ENCODE peak calls at places on chromosomes 7 and 10, in six cellular contexts. B is A549, U is endothelial cell of umbilical vein, D is H1, M is HCT116, R is K562. X is an unnamed sample.

GRCh38 chr7:151404216-151405011 is 5.4 kb downstream of the WDR86 start:
- DNase-seq in B (peak), U (no peak), D (no peak), M (peak), R (peak), X (no peak)

GRCh38 chr7:121069346-121070100 is 81.0 kb downstream of the CPED1 start:
- DNase-seq in B (no peak), U (no peak), D (no peak), M (no peak), R (no peak), X (no peak)

GRCh38 chr10:33428706-33429105 is 94.2 kb upstream of the NRP1 start:
- DNase-seq in B (no peak), U (no peak), D (no peak), M (no peak), R (no peak), X (no peak)

GRCh38 chr10:3333426-3333825 is 160.8 kb upstream of the PITRM1 start:
- DNase-seq in B (no peak), U (no peak), D (no peak), M (no peak), R (no peak), X (no peak)

GRCh38 chr7:17274551-17275245 is 23.8 kb upstream of the AHR start:
- DNase-seq in B (no peak), U (peak), D (no peak), M (no peak), R (no peak), X (peak)

GRCh38 chr7:44145419-44145968 is 4.4 kb upstream of the MYL7 start:
- DNase-seq in B (no peak), U (no peak), D (peak), M (no peak), R (no peak), X (no peak)

GRCh38 chr7:25856056-25856780 is 295.8 kb upstream of the NFE2L3 start:
- DNase-seq in B (no peak), U (no peak), D (no peak), M (no peak), R (no peak), X (peak)

GRCh38 chr7:28688651-28689050 is 269.5 kb downstream of the TRIL start:
- DNase-seq in B (no peak), U (peak), D (no peak), M (no peak), R (no peak), X (no peak)

GRCh38 chr10:26486985-26487850 is 49.1 kb downstream of the APBB1IP start:
- DNase-seq in B (peak), U (no peak), D (no peak), M (peak), R (no peak), X (peak)

GRCh38 chr7:148697256-148697841 is 1.4 kb upstream of the CUL1 start:
- DNase-seq in B (no peak), U (peak), D (no peak), M (no peak), R (no peak), X (peak)

GRCh38 chr10:82914655-82915136 is 1039.7 kb downstream of the NRG3 start:
- DNase-seq in B (no peak), U (no peak), D (no peak), M (no peak), R (no peak), X (no peak)

GRCh38 chr7:13291010-13291409 is 603.6 kb downstream of the ARL4A start:
- DNase-seq in B (no peak), U (no peak), D (no peak), M (no peak), R (no peak), X (no peak)

GRCh38 chr7:73448609-73449008 is 15.0 kb downstream of the FZD9 start:
- DNase-seq in B (no peak), U (no peak), D (no peak), M (no peak), R (no peak), X (no peak)

GRCh38 chr7:81447351-81447952 is 322.4 kb downstream of the HGF start:
- DNase-seq in B (peak), U (peak), D (no peak), M (peak), R (no peak), X (peak)

GRCh38 chr7:148921189-148921588 is 37.1 kb upstream of the EZH2 start:
- DNase-seq in B (no peak), U (no peak), D (no peak), M (no peak), R (no peak), X (no peak)

GRCh38 chr7:133794490-133794889 is 332.6 kb upstream of the LRGUK start:
- DNase-seq in B (no peak), U (no peak), D (no peak), M (no peak), R (no peak), X (no peak)

GRCh38 chr7:131071786-131072504 is 255.7 kb upstream of the MKLN1 start:
- DNase-seq in B (peak), U (peak), D (no peak), M (no peak), R (peak), X (peak)

GRCh38 chr10:100984670-100985177 is 2.6 kb downstream of the MRPL43 start:
- DNase-seq in B (no peak), U (no peak), D (no peak), M (no peak), R (no peak), X (no peak)

GRCh38 chr10:124152139-124152780 is 58.9 kb upstream of the CHST15 start:
- DNase-seq in B (peak), U (no peak), D (no peak), M (peak), R (no peak), X (no peak)

GRCh38 chr10:125148021-125148439 is 12.3 kb downstream of the CTBP2 start:
- DNase-seq in B (no peak), U (no peak), D (no peak), M (no peak), R (no peak), X (peak)

GRCh38 chr10:102802920-102803534 is 34.2 kb downstream of the CYP17A1 start:
- DNase-seq in B (no peak), U (peak), D (no peak), M (no peak), R (no peak), X (no peak)

GRCh38 chr7:23333671-23334246 is 34.6 kb downstream of the MALSU1 start:
- DNase-seq in B (peak), U (peak), D (no peak), M (no peak), R (no peak), X (no peak)

GRCh38 chr7:5646846-5647245 is 134.6 kb downstream of the RNF216 start:
- DNase-seq in B (no peak), U (no peak), D (no peak), M (no peak), R (no peak), X (peak)

GRCh38 chr10:10528563-10528910 is 489.1 kb upstream of the CELF2 start:
- DNase-seq in B (no peak), U (no peak), D (no peak), M (no peak), R (no peak), X (no peak)

GRCh38 chr7:22969010-22969431 is 44.9 kb downstream of the HYCC1 start:
- DNase-seq in B (no peak), U (no peak), D (no peak), M (no peak), R (no peak), X (no peak)

GRCh38 chr10:61410353-61410752 is 42.8 kb downstream of the TMEM26 start:
- DNase-seq in B (no peak), U (no peak), D (peak), M (no peak), R (no peak), X (no peak)

GRCh38 chr10:83144461-83144860 is 994.8 kb upstream of the GHITM start:
- DNase-seq in B (no peak), U (no peak), D (no peak), M (no peak), R (no peak), X (no peak)

GRCh38 chr7:27814054-27814453 is 74.1 kb downstream of the TAX1BP1 start:
- DNase-seq in B (no peak), U (no peak), D (no peak), M (no peak), R (no peak), X (no peak)

GRCh38 chr7:17535776-17536175 is 237.3 kb downstream of the AHR start:
- DNase-seq in B (no peak), U (no peak), D (no peak), M (no peak), R (no peak), X (no peak)

GRCh38 chr10:32225976-32226375 is 121.0 kb downstream of the EPC1 start:
- DNase-seq in B (no peak), U (no peak), D (no peak), M (no peak), R (no peak), X (no peak)

GRCh38 chr10:63738410-63738809 is 217.2 kb downstream of the REEP3 start:
- DNase-seq in B (peak), U (no peak), D (no peak), M (peak), R (no peak), X (no peak)

GRCh38 chr7:49125246-49125645 is 200.9 kb downstream of the CDC14C start:
- DNase-seq in B (no peak), U (no peak), D (no peak), M (no peak), R (no peak), X (no peak)

GRCh38 chr7:49127359-49127848 is 203.1 kb downstream of the CDC14C start:
- DNase-seq in B (no peak), U (no peak), D (no peak), M (no peak), R (no peak), X (no peak)
- TF ChIP-seq MAX in B (no peak), U (no peak), D (no peak), M (no peak), R (no peak), X (no peak)

GRCh38 chr10:109891105-109891504 is 32.2 kb downstream of the XPNPEP1 start:
- DNase-seq in B (no peak), U (no peak), D (no peak), M (no peak), R (no peak), X (no peak)

GRCh38 chr10:109892087-109892486 is 31.2 kb downstream of the XPNPEP1 start:
- DNase-seq in B (no peak), U (no peak), D (no peak), M (no peak), R (no peak), X (peak)

GRCh38 chr10:109887272-109887671 is 36.0 kb downstream of the XPNPEP1 start:
- DNase-seq in B (no peak), U (no peak), D (no peak), M (no peak), R (no peak), X (no peak)

GRCh38 chr10:109887776-109888175 is 35.5 kb downstream of the XPNPEP1 start:
- DNase-seq in B (no peak), U (no peak), D (no peak), M (no peak), R (no peak), X (no peak)

GRCh38 chr10:109889867-109890266 is 33.4 kb downstream of the XPNPEP1 start:
- DNase-seq in B (no peak), U (peak), D (no peak), M (no peak), R (no peak), X (peak)
- H3K4me3 ChIP-seq in B (no peak), U (no peak), D (no peak), M (no peak), R (no peak), X (no peak)

GRCh38 chr10:12022580-12023257 is 19.9 kb downstream of the UPF2 start:
- DNase-seq in B (no peak), U (no peak), D (no peak), M (no peak), R (no peak), X (no peak)
- TF ChIP-seq MAX in B (no peak), U (no peak), D (no peak), M (no peak), R (no peak), X (no peak)

DNA sequence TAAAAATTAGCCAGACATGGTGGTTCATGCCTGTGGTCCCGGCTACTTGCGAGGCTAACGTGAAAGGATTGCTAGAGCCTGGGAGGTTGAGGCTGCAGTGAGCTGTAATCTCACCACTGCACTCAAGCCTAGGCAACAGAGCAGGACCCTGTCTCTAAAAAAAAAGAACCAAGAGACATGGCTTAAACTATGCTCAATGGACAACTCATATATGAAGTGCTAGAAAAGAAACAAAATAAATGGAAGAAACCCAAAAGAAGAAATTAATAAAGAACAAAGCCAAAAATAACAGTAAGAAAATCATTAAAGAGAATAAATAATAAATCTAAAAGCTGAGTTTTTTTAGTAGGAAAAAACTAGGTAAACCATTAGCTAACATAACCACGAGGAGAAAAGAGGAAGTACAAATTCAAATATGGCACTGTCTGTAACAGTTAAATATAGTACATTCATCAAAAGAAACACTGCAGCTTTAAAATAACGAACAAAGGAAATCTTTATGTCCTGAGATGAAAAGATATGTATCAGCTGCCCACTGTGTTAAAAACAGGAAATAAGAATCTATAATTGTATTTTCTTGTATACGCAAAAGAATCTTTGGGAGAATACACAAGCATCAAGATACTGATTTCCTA is 48.7 kb downstream of the UPF2 start:
- DNase-seq in B (no peak), U (peak), D (no peak), M (no peak), R (no peak), X (peak)
- H3K4me3 ChIP-seq in B (no peak), U (no peak), D (no peak), M (no peak), R (no peak), X (no peak)

GRCh38 chr10:28190192-28190591 is 112.7 kb downstream of the MPP7 start:
- DNase-seq in B (no peak), U (no peak), D (no peak), M (no peak), R (no peak), X (no peak)
- TF ChIP-seq MAX in B (no peak), U (no peak), D (no peak), M (no peak), R (no peak), X (no peak)

GRCh38 chr10:86361134-86362128 is 5.2 kb downstream of the GRID1 start:
- DNase-seq in B (no peak), U (no peak), D (no peak), M (no peak), R (no peak), X (no peak)

GRCh38 chr10:86360657-86361056 is 5.9 kb downstream of the GRID1 start:
- DNase-seq in B (no peak), U (no peak), D (no peak), M (no peak), R (no peak), X (no peak)

GRCh38 chr10:86362566-86363183 is 3.9 kb downstream of the GRID1 start:
- DNase-seq in B (no peak), U (no peak), D (no peak), M (no peak), R (no peak), X (no peak)

GRCh38 chr10:86363184-86363832 is 3.3 kb downstream of the GRID1 start:
- DNase-seq in B (peak), U (no peak), D (peak), M (no peak), R (peak), X (no peak)

DNA sequence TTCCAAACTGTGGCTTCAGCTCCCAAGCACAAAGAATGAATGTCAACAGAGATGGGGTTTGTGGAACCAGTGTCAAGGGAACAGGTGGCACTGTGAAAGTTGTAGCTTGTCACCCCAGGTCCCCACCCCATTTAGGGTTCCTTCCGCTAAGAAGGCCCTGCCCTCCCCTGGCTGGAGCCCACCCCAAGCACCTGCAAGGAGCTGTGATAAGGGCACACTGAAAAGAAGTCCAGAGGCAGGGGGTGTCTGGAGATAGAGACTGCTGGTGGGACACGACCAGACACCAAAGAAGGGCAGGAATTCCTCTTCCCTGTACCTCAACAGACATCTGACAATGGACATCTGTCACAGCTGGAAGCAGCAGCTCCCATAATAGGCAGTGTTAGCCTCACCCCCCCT is 4.5 kb downstream of the GRID1 start:
- DNase-seq in B (no peak), U (no peak), D (no peak), M (no peak), R (no peak), X (no peak)
- H3K4me3 ChIP-seq in B (no peak), U (no peak), D (no peak), M (no peak), R (no peak), X (no peak)

GRCh38 chr10:52639652-52640051 is 132.9 kb downstream of the MBL2 start:
- DNase-seq in B (no peak), U (no peak), D (no peak), M (no peak), R (no peak), X (no peak)
- TF ChIP-seq MAX in B (no peak), U (no peak), D (no peak), M (no peak), R (no peak), X (no peak)

GRCh38 chr7:50448823-50449222 is 1.3 kb downstream of the FIGNL1 start:
- DNase-seq in B (no peak), U (no peak), D (no peak), M (no peak), R (no peak), X (no peak)
- H3K4me3 ChIP-seq in B (no peak), U (peak), D (no peak), M (no peak), R (peak), X (peak)

X was measured in NB4.